ENCODE peak calls at places on chromosomes 13 and 19, in six cellular contexts. U, B, L, W, X and Z are unnamed samples.

GRCh38 chr13:48410199-48410598 is 2.7 kb downstream of the LPAR6 start:
- DNase-seq in B (no peak), W (no peak), U (no peak), L (no peak), X (no peak), Z (no peak)

GRCh38 chr13:114151565-114152284 is 19.3 kb upstream of the RASA3 start:
- DNase-seq in B (no peak), L (no peak), W (no peak), U (no peak), X (peak), Z (no peak)

GRCh38 chr19:18027151-18027550 is 19.2 kb downstream of the ARRDC2 start:
- DNase-seq in B (no peak), U (no peak), W (no peak), X (no peak), L (no peak), Z (no peak)

GRCh38 chr19:43667524-43668405 is 2.2 kb downstream of the PLAUR start:
- DNase-seq in U (no peak), B (no peak), W (peak), X (no peak), L (peak), Z (no peak)

GRCh38 chr19:50167314-50167721 is 4.2 kb upstream of the IZUMO2 start:
- DNase-seq in B (no peak), U (peak), L (no peak), X (no peak), W (no peak), Z (no peak)

GRCh38 chr13:100363874-100364273 is 224.7 kb downstream of the GGACT start:
- DNase-seq in B (no peak), W (no peak), U (no peak), X (no peak), L (no peak), Z (no peak)

GRCh38 chr13:40193290-40194203 is 472.9 kb downstream of the FOXO1 start:
- DNase-seq in X (no peak), B (no peak), W (no peak), L (no peak), U (peak), Z (no peak)

GRCh38 chr13:41231786-41232185 is 31.6 kb downstream of the MTRF1 start:
- DNase-seq in B (no peak), W (peak), L (no peak), U (no peak), X (no peak), Z (no peak)

GRCh38 chr19:16041571-16042386 is 34.5 kb upstream of the TPM4 start:
- DNase-seq in W (peak), X (peak), L (peak), B (no peak), U (no peak), Z (peak)

GRCh38 chr19:42961119-42961518 is 24.1 kb upstream of the PSG7 start:
- DNase-seq in B (no peak), L (no peak), W (no peak), U (no peak), X (no peak), Z (no peak)

GRCh38 chr19:49057636-49058234 is at the start of gene CGB7:
- DNase-seq in L (peak), U (no peak), B (no peak), X (no peak), W (peak), Z (no peak)

GRCh38 chr19:6076675-6077463 is 33.4 kb downstream of the RFX2 start:
- DNase-seq in X (no peak), U (peak), L (no peak), W (no peak), B (peak), Z (no peak)

GRCh38 chr19:17673937-17674799 is 14.0 kb downstream of the UNC13A start:
- DNase-seq in W (no peak), L (no peak), X (no peak), B (no peak), U (no peak), Z (no peak)

GRCh38 chr13:100399455-100399854 is 189.1 kb downstream of the GGACT start:
- DNase-seq in B (no peak), U (no peak), X (no peak), W (no peak), L (no peak), Z (no peak)

GRCh38 chr13:98144501-98145350 is 1.8 kb downstream of the FARP1 start:
- DNase-seq in U (no peak), X (no peak), L (peak), B (peak), W (peak), Z (no peak)

GRCh38 chr19:42176990-42177685 is 40.3 kb downstream of the DEDD2 start:
- DNase-seq in U (no peak), X (peak), W (peak), L (peak), B (peak), Z (peak)

GRCh38 chr13:95362666-95363065 is 61.4 kb upstream of the ABCC4 start:
- DNase-seq in L (no peak), X (no peak), U (no peak), B (no peak), W (no peak), Z (no peak)

GRCh38 chr19:16073988-16074387 is 2.3 kb upstream of the TPM4 start:
- DNase-seq in W (no peak), B (no peak), U (no peak), X (no peak), L (no peak), Z (no peak)

GRCh38 chr13:30049692-30050091 is 199.3 kb upstream of the UBL3 start:
- DNase-seq in L (no peak), B (no peak), W (no peak), U (no peak), X (no peak), Z (no peak)

GRCh38 chr13:26497991-26498423 is 59.5 kb upstream of the WASF3 start:
- DNase-seq in L (no peak), W (no peak), U (no peak), X (no peak), B (peak), Z (no peak)

GRCh38 chr13:32538234-32538620 is 368 bp downstream of the N4BP2L2 start:
- DNase-seq in W (peak), U (peak), L (peak), B (peak), X (no peak), Z (no peak)

GRCh38 chr19:10815007-10815531 is 20.9 kb downstream of the TMED1 start:
- DNase-seq in L (no peak), X (no peak), W (no peak), U (no peak), B (no peak), Z (no peak)